ENCODE peak calls at places on chromosomes 16 and 17, in five cellular contexts. J is GM23338, L is GOT3, B is GM10248, M is lung. S is an unnamed sample.

GRCh38 chr16:56975714-56976113 is 13.6 kb upstream of the NLRC5 start:
- DNase-seq in J (no peak), L (no peak), B (no peak), M (no peak), S (no peak)

GRCh38 chr17:41530062-41531048 is 2.2 kb upstream of the KRT19 start:
- DNase-seq in L (no peak), M (no peak), J (no peak), B (no peak), S (peak; percentile 49)

GRCh38 chr17:77420804-77421634 is 280.2 kb downstream of the SEC14L1 start:
- DNase-seq in B (no peak), J (peak; percentile 85), M (no peak), L (no peak), S (peak; percentile 68)

GRCh38 chr17:73998246-73999220 is 204.9 kb upstream of the RPL38 start:
- DNase-seq in M (peak; percentile 51), L (no peak), B (peak; percentile 77), J (peak; percentile 85), S (no peak)

GRCh38 chr16:4511441-4512082 is 27.0 kb downstream of the CDIP1 start:
- DNase-seq in M (peak; percentile 36), J (peak; percentile 89), B (no peak), L (no peak), S (no peak)

GRCh38 chr16:1300664-1301476 is 8.6 kb upstream of the UBE2I start:
- DNase-seq in M (peak; percentile 70), B (peak; percentile 88), L (no peak), J (peak; percentile 78), S (no peak)

GRCh38 chr17:65278820-65279184 is 141.6 kb downstream of the RGS9 start:
- DNase-seq in J (no peak), L (no peak), M (no peak), B (no peak), S (no peak)

GRCh38 chr17:63842173-63842539 is 329 bp downstream of the SMARCD2 start:
- DNase-seq in M (no peak), J (peak; percentile 62), B (no peak), L (no peak), S (no peak)

GRCh38 chr16:58187092-58187491 is 10.8 kb downstream of the CSNK2A2 start:
- DNase-seq in B (no peak), M (no peak), L (no peak), J (no peak), S (no peak)

S was measured in fibroblast of the conjunctiva.